ENCODE peak calls at places on chromosomes 1 and 21, in six cellular contexts. A is prostate gland, N is HFFc6, L is endothelial cell, Z is AG09309, C is endodermal cell. Q is an unnamed sample.

GRCh38 chr1:12134716-12135115 is 32.1 kb upstream of the TNFRSF1B start:
- DNase-seq in A (no peak), N (no peak), L (no peak), Z (no peak), C (no peak), Q (no peak)

GRCh38 chr1:78075621-78076020 is 29.9 kb downstream of the GIPC2 start:
- DNase-seq in A (no peak), N (no peak), L (no peak), Z (no peak), C (no peak), Q (no peak)

GRCh38 chr1:226365166-226365565 is 42.7 kb downstream of the PARP1 start:
- DNase-seq in A (no peak), N (no peak), L (no peak), Z (no peak), C (no peak), Q (no peak)

GRCh38 chr1:36085686-36086526 is 2.0 kb downstream of the TEKT2 start:
- DNase-seq in A (no peak), N (no peak), L (no peak), Z (no peak), C (no peak), Q (no peak)

GRCh38 chr1:30198805-30199403 is 524.5 kb downstream of the MATN1 start:
- DNase-seq in A (no peak), N (no peak), L (no peak), Z (no peak), C (no peak), Q (no peak)

GRCh38 chr1:231383159-231383855 is 38.8 kb downstream of the EGLN1 start:
- DNase-seq in A (no peak), N (no peak), L (no peak), Z (no peak), C (no peak), Q (no peak)

GRCh38 chr1:109193653-109194590 is 19.8 kb upstream of the SARS1 start:
- DNase-seq in A (no peak), N (no peak), L (peak), Z (no peak), C (peak), Q (no peak)

GRCh38 chr21:41425954-41426655 is at the start of gene MX1:
- DNase-seq in A (peak), N (no peak), L (peak), Z (no peak), C (peak), Q (no peak)

GRCh38 chr21:16302851-16303282 is 573.1 kb downstream of the USP25 start:
- DNase-seq in A (no peak), N (peak), L (no peak), Z (peak), C (no peak), Q (no peak)

GRCh38 chr21:30629173-30629572 is 5.8 kb upstream of the KRTAP20-2 start:
- DNase-seq in A (no peak), N (no peak), L (no peak), Z (no peak), C (no peak), Q (no peak)

GRCh38 chr1:210866532-210866931 is 267.4 kb downstream of the KCNH1 start:
- DNase-seq in A (no peak), N (no peak), L (no peak), Z (no peak), C (no peak), Q (no peak)

GRCh38 chr1:116709666-116710167 is 42.2 kb upstream of the IGSF3 start:
- DNase-seq in A (no peak), N (no peak), L (no peak), Z (no peak), C (peak), Q (no peak)

GRCh38 chr1:168491527-168492164 is 52.2 kb downstream of the XCL2 start:
- DNase-seq in A (no peak), N (no peak), L (no peak), Z (no peak), C (no peak), Q (no peak)

DNA sequence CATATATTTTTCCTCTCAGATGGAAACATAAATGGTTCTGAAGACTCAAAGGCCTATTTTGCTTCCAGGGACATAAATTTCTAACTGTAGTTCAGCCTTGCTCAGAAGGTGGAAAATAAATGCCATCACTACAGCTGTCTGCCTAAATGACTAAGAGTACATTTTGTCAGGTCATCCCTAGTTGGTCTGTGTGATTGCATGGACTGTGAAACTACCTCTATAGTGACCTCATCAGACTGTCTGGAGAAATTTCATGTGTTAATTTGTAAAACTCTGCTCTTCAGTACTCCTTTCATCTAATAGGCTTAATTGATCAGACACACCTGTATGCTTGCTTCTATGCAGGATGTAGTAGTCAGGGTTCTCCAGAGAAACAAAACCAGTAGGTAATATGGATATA is 886.9 kb downstream of the AMY1C start:
- DNase-seq in A (no peak), N (no peak), L (no peak), Z (no peak), C (no peak), Q (no peak)
- TF ChIP-seq CTCF in A (no peak), N (no peak), L (no peak), Z (no peak), C (no peak), Q (no peak)

DNA sequence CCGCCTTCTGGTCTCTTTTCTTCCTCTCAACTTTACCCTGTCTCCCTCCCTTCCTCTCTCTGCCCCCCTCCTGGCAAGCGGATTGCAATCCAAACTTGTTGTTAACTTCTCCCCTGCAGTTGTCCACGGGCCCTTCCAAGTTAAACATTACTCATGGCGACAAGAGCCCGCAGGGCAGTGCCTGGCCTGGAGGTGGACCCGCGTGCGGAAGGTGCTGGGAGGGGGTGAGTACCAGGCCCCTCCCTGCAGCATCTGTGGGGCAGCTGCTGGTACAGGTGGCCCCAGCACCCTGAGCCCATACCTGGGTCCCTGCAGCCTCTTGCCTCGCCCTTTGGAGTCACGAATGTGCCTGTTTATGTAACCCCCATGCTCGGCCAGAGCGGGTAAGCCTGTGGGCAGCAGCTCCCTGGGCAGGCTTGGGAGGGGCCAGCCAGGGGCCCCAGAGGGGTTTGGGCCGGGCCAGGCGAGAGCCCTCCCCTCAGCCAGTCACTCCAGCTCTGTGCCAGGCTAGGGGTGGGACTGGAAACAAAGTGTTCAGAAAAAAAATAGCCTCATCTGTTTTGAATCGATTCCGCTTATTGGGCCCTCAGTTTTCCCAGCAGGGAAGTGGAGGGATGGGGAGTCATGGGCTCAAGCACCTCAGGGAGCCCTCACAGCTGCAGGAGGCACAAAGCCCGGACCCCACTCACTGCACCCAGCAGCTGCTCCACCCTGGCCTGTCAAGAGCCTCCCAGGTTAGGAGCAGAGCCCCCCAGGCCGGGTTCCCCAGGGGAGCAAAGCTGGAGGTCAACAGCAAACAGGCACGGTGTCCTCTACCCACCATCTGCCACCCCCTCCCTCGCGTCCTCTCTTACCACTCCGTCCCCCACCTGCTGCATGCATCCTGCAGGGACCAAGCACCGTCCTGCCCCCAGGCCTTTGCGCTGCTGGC is 14.0 kb upstream of the FAAP20 start:
- DNase-seq in A (peak), N (peak), L (no peak), Z (no peak), C (peak), Q (no peak)
- TF ChIP-seq CTCF in A (no peak), N (peak), L (no peak), Z (no peak), C (peak), Q (no peak)

DNA sequence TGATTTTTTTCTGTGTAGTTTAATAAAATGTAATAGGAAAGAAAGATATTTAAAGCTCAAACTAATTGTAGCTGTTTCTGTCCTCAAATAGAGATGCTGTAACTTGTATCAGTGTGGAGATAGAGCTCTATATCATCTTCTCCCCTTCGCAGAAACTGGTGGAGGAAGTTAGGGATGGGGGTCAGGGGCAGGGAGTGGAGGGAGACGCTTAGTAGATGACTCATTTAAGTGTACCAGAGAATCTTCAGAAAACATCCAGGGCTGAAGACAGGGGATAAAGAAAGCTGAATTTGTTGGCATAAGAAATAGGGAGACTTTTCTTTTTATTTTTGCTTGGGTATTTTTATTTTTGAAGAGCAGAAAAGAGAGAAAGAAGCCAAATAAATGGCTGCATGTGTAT is 282.6 kb upstream of the DPYD start:
- DNase-seq in A (no peak), N (peak), L (no peak), Z (no peak), C (no peak), Q (no peak)
- TF ChIP-seq CTCF in A (no peak), N (no peak), L (no peak), Z (no peak), C (no peak), Q (no peak)

DNA sequence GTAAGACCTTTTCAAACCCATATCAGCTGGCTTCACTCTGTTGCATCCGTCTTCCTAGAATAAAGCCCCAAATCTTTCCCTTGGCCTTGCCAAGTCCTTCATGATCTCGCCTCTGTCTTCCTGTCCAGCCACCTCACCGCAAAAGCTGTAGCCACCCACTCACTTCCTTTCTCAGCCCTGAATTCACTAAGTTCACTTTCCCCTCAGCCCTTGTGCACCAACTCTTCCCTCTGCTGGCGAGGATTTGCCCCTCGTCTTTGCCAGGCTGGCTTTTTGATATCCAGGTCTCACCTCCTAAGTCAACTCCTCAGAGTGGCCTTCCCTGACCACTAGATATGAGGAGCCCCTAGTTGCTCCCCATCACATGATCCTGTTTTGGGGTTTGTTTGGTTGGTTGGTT is 3.9 kb upstream of the COL16A1 start:
- DNase-seq in A (no peak), N (peak), L (no peak), Z (no peak), C (peak), Q (no peak)
- TF ChIP-seq CTCF in A (no peak), N (peak), L (no peak), Z (peak), C (peak), Q (peak)

GRCh38 chr1:39183503-39184353 is 20.8 kb upstream of the MACF1 start:
- DNase-seq in A (peak), N (peak), L (peak), Z (no peak), C (peak), Q (no peak)
- TF ChIP-seq CTCF in A (peak), N (peak), L (peak), Z (peak), C (peak), Q (peak)

GRCh38 chr1:206809504-206810084 is 37.3 kb upstream of the IL10 start:
- DNase-seq in A (peak), N (peak), L (peak), Z (no peak), C (peak), Q (no peak)
- TF ChIP-seq CTCF in A (no peak), N (peak), L (no peak), Z (peak), C (peak), Q (peak)